ENCODE peak calls at places on chromosomes 6 and 20, in five cellular contexts. Z is CD4-positive, alpha-beta T cell; G is PC-9; J is GM12865; E is mucosa of descending colon. S is an unnamed sample.

GRCh38 chr20:5150226-5151076 is 23.6 kb downstream of the CDS2 start:
- DNase-seq in Z (no peak), G (no peak), J (no peak), E (no peak), S (no peak)

GRCh38 chr6:116073765-116074450 is 13.2 kb upstream of the FRK start:
- DNase-seq in Z (no peak), G (peak), J (no peak), E (no peak), S (peak)

GRCh38 chr20:41447026-41447425 is 80.4 kb upstream of the EMILIN3 start:
- DNase-seq in Z (no peak), G (no peak), J (no peak), E (no peak), S (peak)

GRCh38 chr20:9220874-9221547 is 152.1 kb downstream of the PLCB4 start:
- DNase-seq in Z (no peak), G (no peak), J (no peak), E (no peak), S (no peak)

GRCh38 chr6:138336221-138336620 is 41.5 kb upstream of the SMIM28 start:
- DNase-seq in Z (no peak), G (no peak), J (no peak), E (no peak), S (no peak)

GRCh38 chr6:169969372-169970099 is 218.1 kb downstream of the ERMARD start:
- DNase-seq in Z (no peak), G (no peak), J (no peak), E (peak), S (no peak)

GRCh38 chr6:26087284-26088115 is at the start of gene HFE:
- DNase-seq in Z (peak), G (peak), J (peak), E (peak), S (no peak)

GRCh38 chr6:45946352-45946751 is 69.3 kb downstream of the CLIC5 start:
- DNase-seq in Z (no peak), G (no peak), J (no peak), E (no peak), S (peak)

GRCh38 chr20:833121-833449 is 430 bp upstream of the FAM110A start:
- DNase-seq in Z (no peak), G (no peak), J (no peak), E (no peak), S (peak)

GRCh38 chr6:79808846-79809245 is 138.5 kb downstream of the ELOVL4 start:
- DNase-seq in Z (no peak), G (no peak), J (no peak), E (no peak), S (no peak)

GRCh38 chr6:34587325-34587724 is 31.2 kb upstream of the SPDEF start:
- DNase-seq in Z (no peak), G (peak), J (no peak), E (no peak), S (no peak)

GRCh38 chr6:55825402-55826051 is 49.9 kb downstream of the BMP5 start:
- DNase-seq in Z (no peak), G (no peak), J (no peak), E (no peak), S (peak)

S was measured in trophoblast cell.